ENCODE peak calls at places on chromosomes 11 and 22, in six cellular contexts. M is ascending aorta, R is tibial nerve, C is BE2C, O is adrenal gland, G is Caco-2. Y is an unnamed sample. For H3K9me3, the result is how much of the 10 kb centered on the place peaks cover.

GRCh38 chr11:120906752-120907151 is 117.2 kb upstream of the TBCEL start:
- DNase-seq in R (no peak), M (no peak), G (no peak), O (no peak), C (no peak), Y (no peak)

GRCh38 chr11:58524232-58525036 is 16.5 kb upstream of the OR5B21 start:
- DNase-seq in M (peak), R (peak), C (peak), G (peak), O (peak), Y (peak)

GRCh38 chr11:88175707-88176066 is 444 bp upstream of the RAB38 start:
- DNase-seq in M (no peak), C (no peak), O (no peak), R (no peak), G (no peak), Y (no peak)

GRCh38 chr11:64246874-64247728 is at the start of gene PPP1R14B:
- DNase-seq in R (peak), C (peak), M (peak), O (peak), G (peak), Y (peak)

GRCh38 chr22:26041931-26042330 is 127.3 kb upstream of the SEZ6L start:
- DNase-seq in C (no peak), G (no peak), R (no peak), O (no peak), M (no peak), Y (no peak)

GRCh38 chr11:122808494-122808893 is 29.8 kb upstream of the CRTAM start:
- DNase-seq in C (no peak), O (no peak), R (no peak), G (no peak), M (no peak), Y (no peak)

GRCh38 chr11:133078591-133079179 is 453.6 kb downstream of the OPCML start:
- DNase-seq in R (peak), M (no peak), G (peak), C (peak), O (no peak), Y (no peak)

GRCh38 chr22:45235101-45235777 is 5.5 kb downstream of the KIAA0930 start:
- DNase-seq in C (no peak), O (no peak), G (no peak), M (no peak), R (no peak), Y (no peak)

GRCh38 chr11:118924591-118925585 is 838 bp downstream of the BCL9L start:
- DNase-seq in R (no peak), G (peak), C (peak), O (peak), M (no peak), Y (peak)

GRCh38 chr22:47328550-47329243 is 566.2 kb downstream of the TBC1D22A start:
- DNase-seq in R (peak), G (no peak), M (no peak), C (peak), O (peak), Y (no peak)
- H3K9me3 ChIP-seq in R (under half), G (under half), M (under half), C (under half), O (under half), Y (under half)

GRCh38 chr22:47781024-47781423 is 1018.6 kb downstream of the TBC1D22A start:
- DNase-seq in R (no peak), C (no peak), M (no peak), O (peak), G (no peak), Y (no peak)
- H3K9me3 ChIP-seq in R (under half), C (under half), M (under half), O (under half), G (under half), Y (under half)

GRCh38 chr11:94525933-94526332 is 13.7 kb downstream of the C11orf97 start:
- DNase-seq in O (peak), C (no peak), G (no peak), R (peak), M (peak), Y (no peak)
- H3K9me3 ChIP-seq in O (under half), C (under half), G (under half), R (under half), M (under half), Y (under half)

GRCh38 chr11:38646382-38646781 is 2048.3 kb upstream of the RAG2 start:
- DNase-seq in M (no peak), R (no peak), O (no peak), C (no peak), G (no peak), Y (no peak)

GRCh38 chr11:38640854-38641253 is 2042.8 kb upstream of the RAG2 start:
- DNase-seq in C (no peak), O (no peak), R (no peak), M (no peak), G (no peak), Y (no peak)
- H3K9me3 ChIP-seq in C (under half), O (under half), R (under half), M (under half), G (under half), Y (under half)

GRCh38 chr11:70550456-70551195 is 152.3 kb downstream of the CTTN start:
- DNase-seq in R (no peak), M (no peak), C (no peak), O (no peak), G (no peak), Y (no peak)

GRCh38 chr11:70552441-70553150 is 154.3 kb downstream of the CTTN start:
- DNase-seq in R (no peak), G (no peak), M (no peak), C (no peak), O (no peak), Y (no peak)

GRCh38 chr11:70551323-70552166 is 153.2 kb downstream of the CTTN start:
- DNase-seq in G (no peak), C (no peak), O (no peak), M (no peak), R (no peak), Y (no peak)

GRCh38 chr11:70549796-70550195 is 151.5 kb downstream of the CTTN start:
- DNase-seq in R (no peak), O (no peak), C (no peak), G (no peak), M (no peak), Y (no peak)

GRCh38 chr11:70552167-70552435 is 153.8 kb downstream of the CTTN start:
- DNase-seq in O (no peak), R (no peak), C (no peak), G (no peak), M (no peak), Y (no peak)
- H3K9me3 ChIP-seq in O (under half), R (under half), C (under half), G (under half), M (under half), Y (under half)

DNA sequence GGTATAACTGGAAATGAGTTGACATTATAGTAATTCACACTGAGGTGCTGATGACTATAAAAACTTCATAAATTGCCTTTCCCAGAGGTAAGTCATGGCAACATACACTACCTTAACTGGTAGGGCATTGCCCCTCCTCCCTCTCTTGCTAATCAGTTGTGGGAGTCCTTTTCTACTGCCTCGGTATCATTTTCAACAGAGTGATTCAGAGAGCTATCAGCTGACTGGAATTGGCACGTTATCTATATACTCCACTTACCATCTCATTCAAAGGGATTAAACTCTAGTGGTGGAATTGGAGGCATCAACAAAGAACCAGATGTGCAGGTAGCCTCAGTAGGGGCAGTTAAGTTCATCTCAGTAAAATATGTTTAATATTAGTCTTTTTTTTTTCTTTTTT is 8.0 kb upstream of the NUP160 start:
- DNase-seq in G (no peak), M (no peak), C (no peak), R (no peak), O (no peak), Y (no peak)
- H3K9me3 ChIP-seq in G (under half), M (under half), C (under half), R (under half), O (under half), Y (under half)

DNA sequence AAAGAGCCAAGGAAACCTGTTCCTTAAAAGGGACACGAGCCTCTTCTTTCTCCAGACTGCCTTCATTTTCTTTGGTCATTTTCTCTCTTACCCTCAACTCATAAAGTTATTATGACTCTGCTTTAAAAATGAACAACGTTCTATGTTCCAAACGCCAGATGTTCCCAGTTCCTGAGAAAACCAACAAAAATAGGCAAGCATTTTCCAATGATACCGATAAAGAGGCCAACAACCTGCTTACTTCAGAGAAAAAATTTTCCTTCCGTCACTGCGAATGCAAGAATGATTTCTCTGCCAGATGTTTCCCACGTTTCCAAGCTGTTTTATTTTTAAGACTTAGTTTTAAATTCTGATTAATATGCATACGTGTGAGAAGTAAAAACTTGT is 315 bp upstream of the TRPC6 start:
- DNase-seq in M (no peak), O (no peak), R (no peak), C (no peak), G (no peak), Y (no peak)
- H3K9me3 ChIP-seq in M (under half), O (under half), R (under half), C (under half), G (under half), Y (under half)

GRCh38 chr11:76361365-76361764 is 19.6 kb downstream of the THAP12 start:
- DNase-seq in R (no peak), M (no peak), O (no peak), G (no peak), C (no peak), Y (no peak)

GRCh38 chr11:76365038-76365679 is 15.8 kb downstream of the THAP12 start:
- DNase-seq in O (no peak), M (no peak), R (no peak), C (no peak), G (no peak), Y (no peak)

GRCh38 chr11:76362716-76363115 is 18.2 kb downstream of the THAP12 start:
- DNase-seq in G (no peak), C (no peak), R (no peak), O (no peak), M (no peak), Y (no peak)

GRCh38 chr11:76361773-76362172 is 19.2 kb downstream of the THAP12 start:
- DNase-seq in R (no peak), C (no peak), M (no peak), G (no peak), O (no peak), Y (no peak)
- H3K9me3 ChIP-seq in R (under half), C (under half), M (under half), G (under half), O (under half), Y (under half)

DNA sequence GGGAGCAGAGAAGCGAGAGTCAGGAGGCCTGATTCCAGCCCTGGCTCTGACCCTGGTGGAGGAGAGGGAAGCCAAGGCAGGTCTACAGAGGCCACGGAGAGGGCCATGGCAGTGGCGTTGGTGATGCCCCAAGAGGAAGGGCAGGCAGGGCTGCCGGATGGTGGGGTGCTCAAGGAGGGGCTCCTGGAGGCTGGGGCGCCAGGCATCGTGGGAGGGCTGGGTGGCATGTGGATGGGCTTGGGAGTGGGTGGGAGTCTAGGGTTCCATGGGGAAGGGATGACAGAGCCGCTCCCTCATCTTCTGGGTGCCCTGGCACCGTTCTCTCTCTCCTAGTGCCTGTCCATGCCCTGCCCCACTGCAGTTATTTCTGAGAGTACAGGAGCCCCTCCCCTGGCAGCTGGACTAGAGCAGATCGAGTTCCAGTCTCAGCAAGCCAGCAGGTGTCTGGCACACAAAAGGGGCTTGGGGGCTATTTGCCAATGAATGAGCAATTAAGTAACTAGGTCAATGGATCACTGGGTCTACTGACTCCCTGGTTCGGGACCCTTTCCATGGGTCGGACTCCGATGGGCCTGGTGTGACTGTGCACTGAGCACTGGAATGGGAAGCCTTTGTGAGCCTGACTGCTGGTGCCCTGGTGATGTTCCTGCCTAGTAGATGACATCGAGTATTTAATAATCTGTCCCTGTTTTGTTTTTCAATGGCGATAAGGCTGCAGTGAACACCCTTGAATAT is 570.0 kb downstream of the TBC1D22A start:
- DNase-seq in R (no peak), C (no peak), G (no peak), M (no peak), O (peak), Y (no peak)
- H3K9me3 ChIP-seq in R (under half), C (under half), G (under half), M (under half), O (under half), Y (under half)